ENCODE peak calls at places on chromosomes 13 and 19, in seven cellular contexts. One of them, this sample, is unnamed.
A peak's percentile ranks its signal among the peaks of the same experiment; 100 is the strongest.

GRCh38 chr19:3080281-3080680 is 13.9 kb upstream of the GNA11 start:
- DNase-seq in hepatic stellate cell: no peak
- DNase-seq in effector CD4-positive, alpha-beta T cell: no peak
- DNase-seq in AG04450: peak; percentile 27
- DNase-seq in fibroblast of lung: peak; percentile 64
- DNase-seq in tibial nerve: no peak
- DNase-seq in NCI-H774: no peak
- DNase-seq in this sample: no peak

GRCh38 chr13:30355405-30355741 is 48.0 kb upstream of the KATNAL1 start:
- DNase-seq in hepatic stellate cell: no peak
- DNase-seq in effector CD4-positive, alpha-beta T cell: no peak
- DNase-seq in AG04450: no peak
- DNase-seq in fibroblast of lung: no peak
- DNase-seq in tibial nerve: no peak
- DNase-seq in NCI-H774: no peak
- DNase-seq in this sample: no peak

GRCh38 chr19:8126008-8126407 is 23.4 kb downstream of the FBN3 start:
- DNase-seq in hepatic stellate cell: no peak
- DNase-seq in effector CD4-positive, alpha-beta T cell: no peak
- DNase-seq in AG04450: no peak
- DNase-seq in fibroblast of lung: no peak
- DNase-seq in tibial nerve: no peak
- DNase-seq in NCI-H774: no peak
- DNase-seq in this sample: no peak

GRCh38 chr19:31138077-31138476 is 211.2 kb downstream of the TSHZ3 start:
- DNase-seq in hepatic stellate cell: no peak
- DNase-seq in effector CD4-positive, alpha-beta T cell: no peak
- DNase-seq in AG04450: no peak
- DNase-seq in fibroblast of lung: no peak
- DNase-seq in tibial nerve: no peak
- DNase-seq in NCI-H774: no peak
- DNase-seq in this sample: no peak

GRCh38 chr19:30411714-30412113 is 39.5 kb downstream of the ZNF536 start:
- DNase-seq in hepatic stellate cell: no peak
- DNase-seq in effector CD4-positive, alpha-beta T cell: no peak
- DNase-seq in AG04450: no peak
- DNase-seq in fibroblast of lung: no peak
- DNase-seq in tibial nerve: no peak
- DNase-seq in NCI-H774: no peak
- DNase-seq in this sample: no peak

GRCh38 chr19:42396248-42396541 is 6.1 kb upstream of the CNFN start:
- DNase-seq in hepatic stellate cell: peak; percentile 68
- DNase-seq in effector CD4-positive, alpha-beta T cell: no peak
- DNase-seq in AG04450: no peak
- DNase-seq in fibroblast of lung: no peak
- DNase-seq in tibial nerve: no peak
- DNase-seq in NCI-H774: peak; percentile 22
- DNase-seq in this sample: no peak

GRCh38 chr19:8494158-8494557 is 8.3 kb downstream of the PRAM1 start:
- DNase-seq in hepatic stellate cell: no peak
- DNase-seq in effector CD4-positive, alpha-beta T cell: no peak
- DNase-seq in AG04450: no peak
- DNase-seq in fibroblast of lung: no peak
- DNase-seq in tibial nerve: no peak
- DNase-seq in NCI-H774: no peak
- DNase-seq in this sample: no peak

GRCh38 chr19:1064661-1065605 is 2.0 kb upstream of the ARHGAP45 start:
- DNase-seq in hepatic stellate cell: peak; percentile 77
- DNase-seq in effector CD4-positive, alpha-beta T cell: peak; percentile 61
- DNase-seq in AG04450: no peak
- DNase-seq in fibroblast of lung: peak; percentile 69
- DNase-seq in tibial nerve: no peak
- DNase-seq in NCI-H774: no peak
- DNase-seq in this sample: no peak

GRCh38 chr13:104976964-104977363 is 1558.5 kb downstream of the EFNB2 start:
- DNase-seq in hepatic stellate cell: no peak
- DNase-seq in effector CD4-positive, alpha-beta T cell: no peak
- DNase-seq in AG04450: no peak
- DNase-seq in fibroblast of lung: no peak
- DNase-seq in tibial nerve: no peak
- DNase-seq in NCI-H774: no peak
- DNase-seq in this sample: no peak

GRCh38 chr13:28171266-28171665 is 32.9 kb downstream of the PAN3 start:
- DNase-seq in hepatic stellate cell: no peak
- DNase-seq in effector CD4-positive, alpha-beta T cell: no peak
- DNase-seq in AG04450: no peak
- DNase-seq in fibroblast of lung: no peak
- DNase-seq in tibial nerve: no peak
- DNase-seq in NCI-H774: no peak
- DNase-seq in this sample: no peak

GRCh38 chr13:107907065-107907464 is 308.3 kb downstream of the LIG4 start:
- DNase-seq in hepatic stellate cell: no peak
- DNase-seq in effector CD4-positive, alpha-beta T cell: no peak
- DNase-seq in AG04450: no peak
- DNase-seq in fibroblast of lung: no peak
- DNase-seq in tibial nerve: no peak
- DNase-seq in NCI-H774: no peak
- DNase-seq in this sample: peak; percentile 2

GRCh38 chr13:35694549-35695233 is 218.2 kb upstream of the MAB21L1 start:
- DNase-seq in hepatic stellate cell: no peak
- DNase-seq in effector CD4-positive, alpha-beta T cell: no peak
- DNase-seq in AG04450: no peak
- DNase-seq in fibroblast of lung: no peak
- DNase-seq in tibial nerve: no peak
- DNase-seq in NCI-H774: no peak
- DNase-seq in this sample: no peak

GRCh38 chr13:42007844-42008243 is 40.6 kb upstream of the DGKH start:
- DNase-seq in hepatic stellate cell: no peak
- DNase-seq in effector CD4-positive, alpha-beta T cell: no peak
- DNase-seq in AG04450: peak; percentile 20
- DNase-seq in fibroblast of lung: peak; percentile 33
- DNase-seq in tibial nerve: no peak
- DNase-seq in NCI-H774: no peak
- DNase-seq in this sample: no peak

GRCh38 chr19:5572556-5573286 is 5.0 kb upstream of the TINCR start:
- DNase-seq in hepatic stellate cell: no peak
- DNase-seq in effector CD4-positive, alpha-beta T cell: no peak
- DNase-seq in AG04450: no peak
- DNase-seq in fibroblast of lung: no peak
- DNase-seq in tibial nerve: no peak
- DNase-seq in NCI-H774: no peak
- DNase-seq in this sample: no peak

GRCh38 chr13:45206340-45206739 is 5.5 kb upstream of the KCTD4 start:
- DNase-seq in hepatic stellate cell: peak; percentile 57
- DNase-seq in effector CD4-positive, alpha-beta T cell: no peak
- DNase-seq in AG04450: peak; percentile 74
- DNase-seq in fibroblast of lung: peak; percentile 79
- DNase-seq in tibial nerve: no peak
- DNase-seq in NCI-H774: no peak
- DNase-seq in this sample: peak; percentile 89